ENCODE peak calls at places on chromosome 20, in ten cellular contexts. One of them, this sample, is unnamed.

GRCh38 chr20:25058797-25059486 is 1.0 kb upstream of the ACSS1 start:
- DNase-seq in adrenal gland: no peak
- DNase-seq in fibroblast of lung: no peak
- DNase-seq in upper lobe of right lung: peak; percentile 76
- DNase-seq in lower lobe of right lung: no peak
- DNase-seq in cardiac muscle cell: no peak
- DNase-seq in psoas muscle: no peak
- DNase-seq in testis: peak; percentile 74
- DNase-seq in aorta: no peak
- DNase-seq in left lung: peak; percentile 37
- DNase-seq in this sample: no peak

GRCh38 chr20:4717816-4718215 is 3.9 kb upstream of the PRND start:
- DNase-seq in upper lobe of right lung: no peak
- DNase-seq in aorta: no peak
- DNase-seq in adrenal gland: peak; percentile 49
- DNase-seq in fibroblast of lung: peak; percentile 34
- DNase-seq in left lung: no peak
- DNase-seq in testis: no peak
- DNase-seq in lower lobe of right lung: no peak
- DNase-seq in cardiac muscle cell: no peak
- DNase-seq in psoas muscle: no peak
- DNase-seq in this sample: no peak

GRCh38 chr20:22663528-22664025 is 79.2 kb upstream of the FOXA2 start:
- DNase-seq in testis: no peak
- DNase-seq in aorta: no peak
- DNase-seq in psoas muscle: no peak
- DNase-seq in left lung: no peak
- DNase-seq in upper lobe of right lung: no peak
- DNase-seq in fibroblast of lung: no peak
- DNase-seq in cardiac muscle cell: no peak
- DNase-seq in adrenal gland: no peak
- DNase-seq in lower lobe of right lung: no peak
- DNase-seq in this sample: no peak

GRCh38 chr20:8805737-8806442 is 263.0 kb upstream of the PLCB4 start:
- DNase-seq in fibroblast of lung: peak; percentile 3
- DNase-seq in cardiac muscle cell: no peak
- DNase-seq in aorta: no peak
- DNase-seq in left lung: no peak
- DNase-seq in upper lobe of right lung: no peak
- DNase-seq in psoas muscle: no peak
- DNase-seq in adrenal gland: no peak
- DNase-seq in lower lobe of right lung: no peak
- DNase-seq in testis: no peak
- DNase-seq in this sample: no peak

GRCh38 chr20:4161447-4162251 is 146.3 kb upstream of the RNF24 start:
- DNase-seq in aorta: peak; percentile 67
- DNase-seq in testis: no peak
- DNase-seq in psoas muscle: no peak
- DNase-seq in upper lobe of right lung: peak; percentile 66
- DNase-seq in adrenal gland: peak; percentile 56
- DNase-seq in fibroblast of lung: peak; percentile 24
- DNase-seq in lower lobe of right lung: peak; percentile 52
- DNase-seq in left lung: peak; percentile 44
- DNase-seq in cardiac muscle cell: no peak
- DNase-seq in this sample: no peak

GRCh38 chr20:38076548-38076947 is 43.0 kb downstream of the RPRD1B start:
- DNase-seq in fibroblast of lung: no peak
- DNase-seq in aorta: no peak
- DNase-seq in psoas muscle: no peak
- DNase-seq in lower lobe of right lung: no peak
- DNase-seq in adrenal gland: no peak
- DNase-seq in testis: no peak
- DNase-seq in upper lobe of right lung: no peak
- DNase-seq in left lung: no peak
- DNase-seq in cardiac muscle cell: no peak
- DNase-seq in this sample: no peak

GRCh38 chr20:38146628-38147027 is 18.4 kb downstream of the TGM2 start:
- DNase-seq in aorta: no peak
- DNase-seq in cardiac muscle cell: no peak
- DNase-seq in psoas muscle: no peak
- DNase-seq in fibroblast of lung: no peak
- DNase-seq in testis: no peak
- DNase-seq in adrenal gland: no peak
- DNase-seq in left lung: no peak
- DNase-seq in lower lobe of right lung: no peak
- DNase-seq in upper lobe of right lung: no peak
- DNase-seq in this sample: no peak

GRCh38 chr20:63643966-63644365 is 9.3 kb downstream of the STMN3 start:
- DNase-seq in cardiac muscle cell: no peak
- DNase-seq in fibroblast of lung: no peak
- DNase-seq in testis: no peak
- DNase-seq in left lung: no peak
- DNase-seq in lower lobe of right lung: no peak
- DNase-seq in aorta: no peak
- DNase-seq in upper lobe of right lung: no peak
- DNase-seq in adrenal gland: no peak
- DNase-seq in psoas muscle: no peak
- DNase-seq in this sample: no peak

GRCh38 chr20:49680475-49680874 is 33.2 kb downstream of the B4GALT5 start:
- DNase-seq in adrenal gland: no peak
- DNase-seq in lower lobe of right lung: no peak
- DNase-seq in aorta: no peak
- DNase-seq in fibroblast of lung: no peak
- DNase-seq in left lung: no peak
- DNase-seq in cardiac muscle cell: no peak
- DNase-seq in psoas muscle: no peak
- DNase-seq in upper lobe of right lung: no peak
- DNase-seq in testis: no peak
- DNase-seq in this sample: no peak

GRCh38 chr20:32567384-32568178 is 17.6 kb downstream of the NOL4L start:
- DNase-seq in left lung: no peak
- DNase-seq in fibroblast of lung: no peak
- DNase-seq in upper lobe of right lung: no peak
- DNase-seq in testis: no peak
- DNase-seq in aorta: no peak
- DNase-seq in lower lobe of right lung: no peak
- DNase-seq in adrenal gland: no peak
- DNase-seq in psoas muscle: no peak
- DNase-seq in cardiac muscle cell: no peak
- DNase-seq in this sample: no peak

GRCh38 chr20:51494241-51495110 is 48.0 kb downstream of the NFATC2 start:
- DNase-seq in aorta: no peak
- DNase-seq in left lung: no peak
- DNase-seq in lower lobe of right lung: no peak
- DNase-seq in cardiac muscle cell: no peak
- DNase-seq in upper lobe of right lung: no peak
- DNase-seq in adrenal gland: no peak
- DNase-seq in fibroblast of lung: no peak
- DNase-seq in psoas muscle: no peak
- DNase-seq in testis: no peak
- DNase-seq in this sample: no peak

GRCh38 chr20:4813839-4814695 is 92.4 kb downstream of the PRND start:
- DNase-seq in cardiac muscle cell: no peak
- DNase-seq in psoas muscle: no peak
- DNase-seq in left lung: no peak
- DNase-seq in testis: peak; percentile 41
- DNase-seq in fibroblast of lung: no peak
- DNase-seq in upper lobe of right lung: no peak
- DNase-seq in lower lobe of right lung: no peak
- DNase-seq in adrenal gland: no peak
- DNase-seq in aorta: no peak
- DNase-seq in this sample: no peak

GRCh38 chr20:37343212-37343993 is 2.5 kb upstream of the SRC start:
- DNase-seq in lower lobe of right lung: peak; percentile 81
- DNase-seq in left lung: peak; percentile 84
- DNase-seq in testis: peak; percentile 75
- DNase-seq in adrenal gland: no peak
- DNase-seq in upper lobe of right lung: peak; percentile 86
- DNase-seq in aorta: peak; percentile 74
- DNase-seq in psoas muscle: no peak
- DNase-seq in cardiac muscle cell: no peak
- DNase-seq in fibroblast of lung: no peak
- DNase-seq in this sample: no peak

GRCh38 chr20:8454137-8454712 is 322.2 kb downstream of the PLCB1 start:
- DNase-seq in psoas muscle: no peak
- DNase-seq in left lung: no peak
- DNase-seq in aorta: no peak
- DNase-seq in lower lobe of right lung: no peak
- DNase-seq in testis: peak; percentile 22
- DNase-seq in cardiac muscle cell: peak; percentile 8
- DNase-seq in fibroblast of lung: peak; percentile 93
- DNase-seq in upper lobe of right lung: no peak
- DNase-seq in adrenal gland: peak; percentile 64
- DNase-seq in this sample: no peak

GRCh38 chr20:50172347-50173013 is 18.1 kb upstream of the CEBPB start:
- DNase-seq in aorta: peak; percentile 92
- DNase-seq in psoas muscle: peak; percentile 88
- DNase-seq in cardiac muscle cell: peak; percentile 91
- DNase-seq in left lung: peak; percentile 89
- DNase-seq in testis: peak; percentile 84
- DNase-seq in lower lobe of right lung: peak; percentile 92
- DNase-seq in upper lobe of right lung: peak; percentile 94
- DNase-seq in adrenal gland: peak; percentile 95
- DNase-seq in fibroblast of lung: peak; percentile 66
- DNase-seq in this sample: peak; percentile 71

GRCh38 chr20:59603176-59603575 is 1.2 kb upstream of the PHACTR3 start:
- DNase-seq in lower lobe of right lung: no peak
- DNase-seq in fibroblast of lung: no peak
- DNase-seq in testis: no peak
- DNase-seq in upper lobe of right lung: no peak
- DNase-seq in cardiac muscle cell: no peak
- DNase-seq in adrenal gland: no peak
- DNase-seq in psoas muscle: no peak
- DNase-seq in aorta: no peak
- DNase-seq in left lung: no peak
- DNase-seq in this sample: no peak

GRCh38 chr20:5545381-5545941 is 204.7 kb upstream of the SHLD1 start:
- DNase-seq in adrenal gland: no peak
- DNase-seq in cardiac muscle cell: no peak
- DNase-seq in upper lobe of right lung: no peak
- DNase-seq in testis: no peak
- DNase-seq in left lung: no peak
- DNase-seq in lower lobe of right lung: no peak
- DNase-seq in psoas muscle: no peak
- DNase-seq in fibroblast of lung: no peak
- DNase-seq in aorta: no peak
- DNase-seq in this sample: no peak

GRCh38 chr20:51163996-51164600 is 141.2 kb upstream of the KCNG1 start:
- DNase-seq in fibroblast of lung: no peak
- DNase-seq in testis: no peak
- DNase-seq in psoas muscle: no peak
- DNase-seq in aorta: no peak
- DNase-seq in adrenal gland: no peak
- DNase-seq in cardiac muscle cell: no peak
- DNase-seq in left lung: no peak
- DNase-seq in upper lobe of right lung: no peak
- DNase-seq in lower lobe of right lung: no peak
- DNase-seq in this sample: no peak

GRCh38 chr20:57619053-57619831 is 984 bp downstream of the ZBP1 start:
- DNase-seq in testis: no peak
- DNase-seq in cardiac muscle cell: no peak
- DNase-seq in adrenal gland: no peak
- DNase-seq in left lung: peak; percentile 80
- DNase-seq in upper lobe of right lung: peak; percentile 75
- DNase-seq in lower lobe of right lung: peak; percentile 86
- DNase-seq in psoas muscle: no peak
- DNase-seq in fibroblast of lung: no peak
- DNase-seq in aorta: peak; percentile 78
- DNase-seq in this sample: no peak
- H3K4me1 ChIP-seq in testis: no peaks in the 10 kb centered on the region
- H3K4me1 ChIP-seq in cardiac muscle cell: no peaks in the 10 kb centered on the region
- H3K4me1 ChIP-seq in adrenal gland: no peaks in the 10 kb centered on the region
- H3K4me1 ChIP-seq in left lung: peaks cover 40% of the 10 kb centered on the region
- H3K4me1 ChIP-seq in upper lobe of right lung: peaks cover 10% of the 10 kb centered on the region
- H3K4me1 ChIP-seq in lower lobe of right lung: peaks cover 20% of the 10 kb centered on the region
- H3K4me1 ChIP-seq in psoas muscle: no peaks in the 10 kb centered on the region
- H3K4me1 ChIP-seq in fibroblast of lung: no peaks in the 10 kb centered on the region
- H3K4me1 ChIP-seq in aorta: no peaks in the 10 kb centered on the region
- H3K4me1 ChIP-seq in this sample: no peaks in the 10 kb centered on the region

DNA sequence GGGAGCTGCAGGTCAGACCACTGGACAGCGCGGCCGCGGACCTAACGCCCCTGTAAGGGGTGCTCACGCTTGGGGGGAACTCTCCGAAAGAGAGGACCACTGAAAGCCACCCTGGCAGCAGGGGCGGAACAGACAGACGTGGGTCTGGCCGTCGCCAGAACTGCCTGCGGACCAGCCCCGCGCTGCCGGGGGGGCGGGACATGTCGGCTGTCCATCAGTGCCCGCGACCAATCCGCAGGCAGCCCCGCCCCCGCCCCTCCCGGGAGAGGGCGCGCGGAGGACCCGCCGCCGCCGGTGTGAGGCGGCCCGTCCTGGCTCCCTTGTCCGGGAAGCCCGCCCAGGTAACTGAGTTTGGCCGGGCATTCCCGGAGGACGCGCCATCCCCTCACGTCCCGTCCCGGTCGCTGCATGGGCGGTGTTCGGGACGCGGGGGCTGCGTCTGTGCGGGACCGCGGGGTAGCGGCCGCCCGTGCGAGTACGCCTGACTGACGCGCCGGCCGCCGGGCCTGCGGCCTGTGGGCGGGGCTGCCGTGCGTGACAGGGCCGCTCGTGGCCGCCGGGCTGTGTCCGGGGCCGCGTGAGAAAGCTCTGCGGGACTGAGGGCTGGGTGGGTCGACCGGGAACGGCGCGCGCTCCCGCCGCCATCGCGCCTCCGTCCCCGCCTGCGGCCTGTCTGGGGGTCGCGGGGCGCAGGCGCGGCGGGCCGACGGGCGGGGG is 490 bp upstream of the PLCG1 start:
- DNase-seq in lower lobe of right lung: peak; percentile 88
- DNase-seq in upper lobe of right lung: peak; percentile 94
- DNase-seq in testis: peak; percentile 94
- DNase-seq in cardiac muscle cell: peak; percentile 90
- DNase-seq in aorta: peak; percentile 95
- DNase-seq in adrenal gland: peak; percentile 93
- DNase-seq in left lung: peak; percentile 87
- DNase-seq in psoas muscle: peak; percentile 93
- DNase-seq in fibroblast of lung: peak; percentile 80
- DNase-seq in this sample: peak; percentile 87
- H3K4me1 ChIP-seq in lower lobe of right lung: peaks cover 55% of the 10 kb centered on the region
- H3K4me1 ChIP-seq in upper lobe of right lung: peaks cover 39% of the 10 kb centered on the region
- H3K4me1 ChIP-seq in testis: peaks cover 21% of the 10 kb centered on the region
- H3K4me1 ChIP-seq in cardiac muscle cell: peaks cover 34% of the 10 kb centered on the region
- H3K4me1 ChIP-seq in aorta: no peaks in the 10 kb centered on the region
- H3K4me1 ChIP-seq in adrenal gland: no peaks in the 10 kb centered on the region
- H3K4me1 ChIP-seq in left lung: peaks cover 48% of the 10 kb centered on the region
- H3K4me1 ChIP-seq in psoas muscle: peaks cover 49% of the 10 kb centered on the region
- H3K4me1 ChIP-seq in fibroblast of lung: peaks cover 16% of the 10 kb centered on the region
- H3K4me1 ChIP-seq in this sample: peaks cover 24% of the 10 kb centered on the region

GRCh38 chr20:34709044-34709835 is 5.1 kb downstream of the TP53INP2 start:
- DNase-seq in testis: peak; percentile 82
- DNase-seq in fibroblast of lung: peak; percentile 77
- DNase-seq in cardiac muscle cell: peak; percentile 83
- DNase-seq in left lung: peak; percentile 88
- DNase-seq in adrenal gland: peak; percentile 93
- DNase-seq in lower lobe of right lung: peak; percentile 92
- DNase-seq in aorta: peak; percentile 96
- DNase-seq in upper lobe of right lung: peak; percentile 93
- DNase-seq in psoas muscle: peak; percentile 85
- DNase-seq in this sample: peak; percentile 84
- H3K4me1 ChIP-seq in testis: peaks cover 20% of the 10 kb centered on the region
- H3K4me1 ChIP-seq in fibroblast of lung: peaks cover 29% of the 10 kb centered on the region
- H3K4me1 ChIP-seq in cardiac muscle cell: peaks cover 27% of the 10 kb centered on the region
- H3K4me1 ChIP-seq in left lung: peaks cover 52% of the 10 kb centered on the region
- H3K4me1 ChIP-seq in adrenal gland: peaks cover 34% of the 10 kb centered on the region
- H3K4me1 ChIP-seq in lower lobe of right lung: peaks cover 29% of the 10 kb centered on the region
- H3K4me1 ChIP-seq in aorta: no peaks in the 10 kb centered on the region
- H3K4me1 ChIP-seq in upper lobe of right lung: peaks cover 24% of the 10 kb centered on the region
- H3K4me1 ChIP-seq in psoas muscle: peaks cover 39% of the 10 kb centered on the region
- H3K4me1 ChIP-seq in this sample: peaks cover 49% of the 10 kb centered on the region

GRCh38 chr20:44885392-44886275 is at the start of gene YWHAB:
- DNase-seq in fibroblast of lung: peak; percentile 97
- DNase-seq in psoas muscle: peak; percentile 99
- DNase-seq in cardiac muscle cell: peak; percentile 99
- DNase-seq in testis: peak; percentile 98
- DNase-seq in adrenal gland: peak; percentile 99
- DNase-seq in aorta: peak; percentile 100
- DNase-seq in lower lobe of right lung: peak; percentile 99
- DNase-seq in upper lobe of right lung: peak; percentile 100
- DNase-seq in left lung: peak; percentile 99
- DNase-seq in this sample: peak; percentile 98
- H3K4me1 ChIP-seq in fibroblast of lung: no peaks in the 10 kb centered on the region
- H3K4me1 ChIP-seq in psoas muscle: peaks cover 41% of the 10 kb centered on the region
- H3K4me1 ChIP-seq in cardiac muscle cell: peaks cover 9% of the 10 kb centered on the region
- H3K4me1 ChIP-seq in testis: peaks cover 23% of the 10 kb centered on the region
- H3K4me1 ChIP-seq in adrenal gland: peaks cover 36% of the 10 kb centered on the region
- H3K4me1 ChIP-seq in aorta: no peaks in the 10 kb centered on the region
- H3K4me1 ChIP-seq in lower lobe of right lung: peaks cover 50% of the 10 kb centered on the region
- H3K4me1 ChIP-seq in upper lobe of right lung: peaks cover 45% of the 10 kb centered on the region
- H3K4me1 ChIP-seq in left lung: peaks cover 50% of the 10 kb centered on the region
- H3K4me1 ChIP-seq in this sample: peaks cover 15% of the 10 kb centered on the region

This sample was measured in tibial nerve.